ENCODE peak calls at places on chromosomes 5 and 9, in four cellular contexts. Q, B, D and Z are unnamed samples.

GRCh38 chr5:115160975-115161475 is 8.7 kb downstream of the TRIM36 start:
- DNase-seq in D (no peak), Q (no peak), B (no peak), Z (no peak)

GRCh38 chr5:115414406-115415142 is 118.1 kb upstream of the CCDC112 start:
- DNase-seq in D (no peak), Q (no peak), B (no peak), Z (no peak)

GRCh38 chr9:136969150-136969549 is 8.2 kb upstream of the PTGDS start:
- DNase-seq in D (no peak), Q (no peak), B (no peak), Z (no peak)

GRCh38 chr9:134632329-134632728 is 9.3 kb upstream of the COL5A1 start:
- DNase-seq in D (no peak), Q (no peak), B (no peak), Z (peak; percentile 4)

GRCh38 chr9:107488400-107489143 is 997 bp downstream of the KLF4 start:
- DNase-seq in B (peak; percentile 2), D (no peak), Q (peak; percentile 43), Z (peak; percentile 65)

GRCh38 chr5:64811050-64811640 is 42.4 kb downstream of the CWC27 start:
- DNase-seq in B (peak; percentile 57), D (peak; percentile 80), Q (peak; percentile 6), Z (no peak)

GRCh38 chr9:108743901-108744371 is 111.8 kb downstream of the ACTL7B start:
- DNase-seq in D (no peak), B (peak; percentile 88), Q (no peak), Z (no peak)

GRCh38 chr5:163759000-163759730 is 253.7 kb downstream of the MAT2B start:
- DNase-seq in B (no peak), Q (no peak), D (no peak), Z (no peak)

GRCh38 chr9:90523953-90524352 is 118.7 kb downstream of the DIRAS2 start:
- DNase-seq in B (no peak), Q (no peak), D (no peak), Z (no peak)

GRCh38 chr5:23269981-23270380 is 237.4 kb upstream of the PRDM9 start:
- DNase-seq in B (no peak), Q (no peak), D (no peak), Z (no peak)

GRCh38 chr9:136394312-136395305 is 5.4 kb downstream of the SNAPC4 start:
- DNase-seq in Q (no peak), D (no peak), B (no peak), Z (no peak)

GRCh38 chr5:24720743-24721142 is 76.0 kb upstream of the CDH10 start:
- DNase-seq in B (no peak), Q (no peak), D (no peak), Z (no peak)

GRCh38 chr5:116576043-116576713 is 1.6 kb upstream of the SEMA6A start:
- DNase-seq in Q (peak; percentile 91), D (no peak), B (peak; percentile 79), Z (peak; percentile 49)

GRCh38 chr5:151557951-151558350 is 33.2 kb downstream of the FAT2 start:
- DNase-seq in Q (no peak), D (no peak), B (no peak), Z (no peak)

GRCh38 chr5:89303033-89303480 is 420.1 kb upstream of the MEF2C start:
- DNase-seq in D (peak; percentile 61), B (no peak), Q (no peak), Z (no peak)

GRCh38 chr5:39717186-39717897 is 292.6 kb upstream of the DAB2 start:
- DNase-seq in D (no peak), B (no peak), Q (no peak), Z (no peak)

GRCh38 chr5:157172408-157172807 is 6.3 kb upstream of the GARIN3 start:
- DNase-seq in B (no peak), Q (no peak), D (no peak), Z (no peak)

GRCh38 chr9:74940600-74940999 is 12.1 kb downstream of the C9orf40 start:
- DNase-seq in D (no peak), Q (no peak), B (no peak), Z (no peak)

GRCh38 chr5:136458481-136458880 is 93.1 kb upstream of the TRPC7 start:
- DNase-seq in B (no peak), Q (no peak), D (no peak), Z (no peak)

GRCh38 chr9:71928806-71929205 is 17.4 kb downstream of the C9orf85 start:
- DNase-seq in B (no peak), D (no peak), Q (no peak), Z (no peak)

GRCh38 chr9:127904888-127905728 is 5.7 kb upstream of the ST6GALNAC6 start:
- DNase-seq in Q (no peak), B (no peak), D (no peak), Z (no peak)

GRCh38 chr5:158758666-158759065 is 341.1 kb downstream of the EBF1 start:
- DNase-seq in B (no peak), D (no peak), Q (no peak), Z (no peak)

GRCh38 chr5:126938461-126938860 is 91.9 kb downstream of the MARCHF3 start:
- DNase-seq in D (no peak), Q (no peak), B (peak; percentile 8), Z (no peak)

GRCh38 chr5:127574852-127575679 is 57.6 kb downstream of the PRRC1 start:
- DNase-seq in Q (no peak), B (no peak), D (no peak), Z (no peak)

GRCh38 chr9:38042626-38043359 is 26.2 kb downstream of the SHB start:
- DNase-seq in D (no peak), Q (no peak), B (no peak), Z (no peak)

GRCh38 chr9:112041536-112042243 is 133.4 kb downstream of the SUSD1 start:
- DNase-seq in Q (no peak), D (no peak), B (peak; percentile 99), Z (no peak)

GRCh38 chr5:132225165-132226032 is 2.3 kb downstream of the P4HA2 start:
- DNase-seq in D (no peak), B (no peak), Q (no peak), Z (peak; percentile 71)

GRCh38 chr9:83047839-83048775 is 14.8 kb downstream of the RASEF start:
- DNase-seq in Q (no peak), D (peak; percentile 2), B (peak; percentile 85), Z (peak; percentile 19)

GRCh38 chr9:10331157-10331556 is 281.6 kb downstream of the PTPRD start:
- DNase-seq in Q (no peak), B (no peak), D (no peak), Z (no peak)

GRCh38 chr5:122076669-122077450 is 1.2 kb downstream of the LOX start:
- DNase-seq in B (peak; percentile 81), Q (peak; percentile 86), D (peak; percentile 60), Z (peak; percentile 71)

GRCh38 chr5:12022444-12022843 is 118.2 kb upstream of the CTNND2 start:
- DNase-seq in B (no peak), D (no peak), Q (no peak), Z (no peak)

GRCh38 chr5:1762121-1762877 is 37.3 kb downstream of the MRPL36 start:
- DNase-seq in B (no peak), Q (no peak), D (no peak), Z (no peak)

GRCh38 chr9:99118782-99119466 is 14.0 kb downstream of the TGFBR1 start:
- DNase-seq in D (no peak), Q (no peak), B (no peak), Z (no peak)

GRCh38 chr9:130144703-130145102 is 27.5 kb upstream of the NCS1 start:
- DNase-seq in Q (no peak), B (no peak), D (no peak), Z (peak; percentile 43)

GRCh38 chr5:81685481-81685880 is 65.4 kb downstream of the SSBP2 start:
- DNase-seq in Q (no peak), B (no peak), D (no peak), Z (no peak)

GRCh38 chr5:62306494-62307363 is 723 bp downstream of the KIF2A start:
- DNase-seq in B (peak; percentile 37), D (peak; percentile 31), Q (peak; percentile 50), Z (peak; percentile 23)

GRCh38 chr9:72586388-72587160 is 65.2 kb downstream of the TMC1 start:
- DNase-seq in B (peak; percentile 6), Q (no peak), D (peak; percentile 47), Z (no peak)

GRCh38 chr5:110386782-110387181 is 339.7 kb downstream of the TMEM232 start:
- DNase-seq in B (peak; percentile 22), Q (no peak), D (peak; percentile 57), Z (no peak)